ENCODE peak calls at places on chromosomes 16 and 17, in nine cellular contexts. L is Peyer's patch; T is NCI-H187; H is cardiac septum; P is activated CD4-positive, alpha-beta T cell treated with anti-CD3 and anti-CD28 coated beads, Interleukin-2, amount 50 U/mL, for 1 hour; I is lower leg skin; G is cardiac fibroblast; C is neuronal stem cell; U is Caki2. Y is an unnamed sample.

GRCh38 chr16:25051446-25052160 is 36.4 kb upstream of the ARHGAP17 start:
- DNase-seq in L (no peak), T (no peak), H (no peak), P (no peak), I (no peak), G (peak), C (no peak), U (no peak), Y (no peak)

GRCh38 chr16:57517397-57518367 is 18.7 kb downstream of the CCDC102A start:
- DNase-seq in L (no peak), T (no peak), H (no peak), P (no peak), I (no peak), G (no peak), C (no peak), U (no peak), Y (no peak)

GRCh38 chr17:68579194-68579900 is 21.8 kb downstream of the FAM20A start:
- DNase-seq in L (no peak), T (no peak), H (no peak), P (no peak), I (no peak), G (no peak), C (no peak), U (no peak), Y (no peak)

GRCh38 chr16:21710938-21711337 is 47.2 kb downstream of the OTOA start:
- DNase-seq in L (no peak), T (no peak), H (no peak), P (no peak), I (no peak), G (no peak), C (no peak), U (no peak), Y (no peak)

GRCh38 chr17:80677214-80677756 is 132.6 kb downstream of the RPTOR start:
- DNase-seq in L (no peak), T (no peak), H (no peak), P (no peak), I (no peak), G (no peak), C (no peak), U (no peak), Y (no peak)

GRCh38 chr17:44556114-44556853 is 1.0 kb upstream of the FZD2 start:
- DNase-seq in L (peak), T (no peak), H (no peak), P (no peak), I (no peak), G (peak), C (peak), U (peak), Y (no peak)

GRCh38 chr17:58783380-58783779 is 27.7 kb downstream of the PPM1E start:
- DNase-seq in L (no peak), T (no peak), H (no peak), P (no peak), I (no peak), G (peak), C (no peak), U (no peak), Y (no peak)

GRCh38 chr17:2347805-2348685 is 10.7 kb downstream of the SGSM2 start:
- DNase-seq in L (no peak), T (peak), H (no peak), P (no peak), I (peak), G (peak), C (peak), U (peak), Y (no peak)

GRCh38 chr17:76588182-76588581 is 2.5 kb upstream of the ST6GALNAC2 start:
- DNase-seq in L (no peak), T (no peak), H (no peak), P (no peak), I (no peak), G (no peak), C (no peak), U (no peak), Y (no peak)

GRCh38 chr16:1781758-1782407 is 488 bp downstream of the SPSB3 start:
- DNase-seq in L (no peak), T (no peak), H (no peak), P (peak), I (no peak), G (no peak), C (peak), U (peak), Y (no peak)

GRCh38 chr17:40099627-40100418 is 566 bp downstream of the NR1D1 start:
- DNase-seq in L (no peak), T (no peak), H (no peak), P (no peak), I (no peak), G (no peak), C (no peak), U (no peak), Y (no peak)

GRCh38 chr16:89720859-89721643 is at the start of the genes VPS9D1 and ZNF276:
- DNase-seq in L (peak), T (peak), H (peak), P (peak), I (peak), G (peak), C (peak), U (peak), Y (peak)

GRCh38 chr17:34269969-34270368 is at the start of gene CCL7:
- DNase-seq in L (no peak), T (no peak), H (no peak), P (no peak), I (no peak), G (peak), C (no peak), U (no peak), Y (no peak)

GRCh38 chr17:83137523-83137922 is 58.1 kb downstream of the METRNL start:
- DNase-seq in L (peak), T (no peak), H (peak), P (no peak), I (peak), G (no peak), C (no peak), U (no peak), Y (no peak)

GRCh38 chr16:70737377-70738082 is 51.7 kb upstream of the MTSS2 start:
- DNase-seq in L (peak), T (no peak), H (peak), P (peak), I (peak), G (peak), C (no peak), U (no peak), Y (peak)

GRCh38 chr17:29732613-29733012 is 109.9 kb upstream of the CORO6 start:
- DNase-seq in L (no peak), T (no peak), H (no peak), P (no peak), I (no peak), G (no peak), C (no peak), U (peak), Y (no peak)

GRCh38 chr17:78528541-78528940 is 48.7 kb downstream of the DNAH17 start:
- DNase-seq in L (no peak), T (peak), H (no peak), P (no peak), I (no peak), G (no peak), C (no peak), U (no peak), Y (no peak)

GRCh38 chr17:27239046-27239445 is 54.9 kb upstream of the WSB1 start:
- DNase-seq in L (no peak), T (no peak), H (no peak), P (no peak), I (no peak), G (no peak), C (no peak), U (no peak), Y (no peak)

GRCh38 chr17:49343273-49343672 is 18.8 kb downstream of the ZNF652 start:
- DNase-seq in L (no peak), T (no peak), H (no peak), P (no peak), I (no peak), G (peak), C (no peak), U (no peak), Y (no peak)

GRCh38 chr17:41551370-41551769 is 20.5 kb downstream of the KRT9 start:
- DNase-seq in L (no peak), T (no peak), H (no peak), P (no peak), I (no peak), G (peak), C (no peak), U (peak), Y (no peak)

GRCh38 chr17:78268191-78268874 is 36.9 kb downstream of the TMEM235 start:
- DNase-seq in L (no peak), T (no peak), H (no peak), P (no peak), I (no peak), G (no peak), C (no peak), U (no peak), Y (no peak)

GRCh38 chr16:86396918-86397317 is 113.4 kb upstream of the FOXF1 start:
- DNase-seq in L (no peak), T (no peak), H (no peak), P (no peak), I (no peak), G (peak), C (no peak), U (peak), Y (no peak)

GRCh38 chr16:86207350-86207749 is 303.0 kb upstream of the FOXF1 start:
- DNase-seq in L (no peak), T (no peak), H (no peak), P (no peak), I (no peak), G (no peak), C (no peak), U (no peak), Y (no peak)

GRCh38 chr17:17419166-17419565 is 57.6 kb upstream of the MED9 start:
- DNase-seq in L (no peak), T (no peak), H (no peak), P (no peak), I (peak), G (no peak), C (no peak), U (no peak), Y (no peak)

GRCh38 chr17:8153550-8153956 is 1.3 kb upstream of the PER1 start:
- DNase-seq in L (no peak), T (no peak), H (peak), P (no peak), I (peak), G (peak), C (no peak), U (peak), Y (no peak)

GRCh38 chr17:58370309-58370708 is 18.3 kb upstream of the SUPT4H1 start:
- DNase-seq in L (no peak), T (no peak), H (no peak), P (no peak), I (no peak), G (no peak), C (no peak), U (no peak), Y (no peak)

GRCh38 chr17:79754359-79754758 is 23.6 kb upstream of the CBX2 start:
- DNase-seq in L (no peak), T (no peak), H (no peak), P (no peak), I (no peak), G (no peak), C (no peak), U (no peak), Y (no peak)

GRCh38 chr17:68054296-68054900 is 18.9 kb downstream of the KPNA2 start:
- DNase-seq in L (no peak), T (no peak), H (no peak), P (no peak), I (peak), G (peak), C (no peak), U (no peak), Y (no peak)

GRCh38 chr17:45868276-45868675 is 23.6 kb downstream of the SPPL2C start:
- DNase-seq in L (no peak), T (no peak), H (no peak), P (no peak), I (no peak), G (no peak), C (no peak), U (no peak), Y (no peak)

GRCh38 chr17:43477832-43478634 is 5.7 kb upstream of the DHX8 start:
- DNase-seq in L (no peak), T (no peak), H (no peak), P (no peak), I (no peak), G (no peak), C (no peak), U (no peak), Y (no peak)

GRCh38 chr17:83176272-83176955 is 97.0 kb downstream of the METRNL start:
- DNase-seq in L (peak), T (no peak), H (peak), P (no peak), I (peak), G (no peak), C (no peak), U (no peak), Y (no peak)

GRCh38 chr16:64250866-64251265 is 871.0 kb downstream of the CDH11 start:
- DNase-seq in L (no peak), T (no peak), H (no peak), P (no peak), I (no peak), G (peak), C (no peak), U (no peak), Y (no peak)

GRCh38 chr16:19140392-19140791 is 26.6 kb downstream of the ITPRIPL2 start:
- DNase-seq in L (no peak), T (no peak), H (no peak), P (no peak), I (no peak), G (no peak), C (no peak), U (no peak), Y (no peak)

GRCh38 chr16:70691223-70692129 is 5.6 kb upstream of the MTSS2 start:
- DNase-seq in L (peak), T (no peak), H (no peak), P (no peak), I (peak), G (peak), C (no peak), U (no peak), Y (no peak)

GRCh38 chr17:77475012-77475976 is 334.5 kb downstream of the SEC14L1 start:
- DNase-seq in L (peak), T (no peak), H (no peak), P (peak), I (no peak), G (peak), C (no peak), U (no peak), Y (peak)

GRCh38 chr16:17277981-17278381 is 192.8 kb downstream of the XYLT1 start:
- DNase-seq in L (peak), T (no peak), H (no peak), P (no peak), I (no peak), G (peak), C (no peak), U (peak), Y (no peak)

GRCh38 chr17:57603541-57603940 is 141.6 kb downstream of the CCDC182 start:
- DNase-seq in L (no peak), T (no peak), H (no peak), P (no peak), I (no peak), G (no peak), C (no peak), U (no peak), Y (no peak)

GRCh38 chr16:53881371-53881770 is 177.4 kb downstream of the FTO start:
- DNase-seq in L (no peak), T (no peak), H (no peak), P (no peak), I (no peak), G (peak), C (no peak), U (peak), Y (no peak)

GRCh38 chr17:33687831-33688230 is 394.7 kb upstream of the ASIC2 start:
- DNase-seq in L (no peak), T (no peak), H (no peak), P (no peak), I (no peak), G (no peak), C (no peak), U (no peak), Y (no peak)

Y was measured in activated gamma-delta T cell treated with anti-CD3 and anti-CD28 coated beads, Interleukin-2, amount 50 U/mL, for 16 hours.